ENCODE peak calls at places on chromosomes 2 and 18, in nine cellular contexts. One of them, this sample, is unnamed.

GRCh38 chr18:9987355-9987754 is 73.5 kb downstream of the VAPA start:
- DNase-seq in Panc1: no peak
- DNase-seq in globus pallidus: no peak
- DNase-seq in GM13977: no peak
- DNase-seq in D341Med: no peak
- DNase-seq in H7: peak
- DNase-seq in NCI-H1105 treated with DMSO at 0.1 percent for 48 hours: no peak
- DNase-seq in RCC 7860: no peak
- DNase-seq in sigmoid colon: no peak
- DNase-seq in this sample: no peak

GRCh38 chr2:210752532-210752931 is 196.1 kb downstream of the CPS1 start:
- DNase-seq in sigmoid colon: no peak
- DNase-seq in H7: no peak
- DNase-seq in RCC 7860: no peak
- DNase-seq in Panc1: no peak
- DNase-seq in D341Med: peak
- DNase-seq in GM13977: no peak
- DNase-seq in NCI-H1105 treated with DMSO at 0.1 percent for 48 hours: no peak
- DNase-seq in globus pallidus: no peak
- DNase-seq in this sample: no peak

GRCh38 chr2:114610677-114611076 is 168.2 kb downstream of the DPP10 start:
- DNase-seq in sigmoid colon: no peak
- DNase-seq in H7: no peak
- DNase-seq in globus pallidus: peak
- DNase-seq in Panc1: no peak
- DNase-seq in RCC 7860: no peak
- DNase-seq in NCI-H1105 treated with DMSO at 0.1 percent for 48 hours: peak
- DNase-seq in GM13977: no peak
- DNase-seq in D341Med: no peak
- DNase-seq in this sample: no peak

GRCh38 chr18:46042571-46043123 is 29.4 kb downstream of the PSTPIP2 start:
- DNase-seq in D341Med: no peak
- DNase-seq in NCI-H1105 treated with DMSO at 0.1 percent for 48 hours: no peak
- DNase-seq in GM13977: no peak
- DNase-seq in Panc1: no peak
- DNase-seq in RCC 7860: no peak
- DNase-seq in sigmoid colon: no peak
- DNase-seq in globus pallidus: peak
- DNase-seq in H7: no peak
- DNase-seq in this sample: no peak

GRCh38 chr2:189412330-189412953 is 28.8 kb upstream of the WDR75 start:
- DNase-seq in H7: peak
- DNase-seq in GM13977: peak
- DNase-seq in sigmoid colon: peak
- DNase-seq in globus pallidus: peak
- DNase-seq in RCC 7860: peak
- DNase-seq in Panc1: no peak
- DNase-seq in NCI-H1105 treated with DMSO at 0.1 percent for 48 hours: peak
- DNase-seq in D341Med: peak
- DNase-seq in this sample: peak

GRCh38 chr18:48365965-48366364 is 43.2 kb downstream of the ZBTB7C start:
- DNase-seq in RCC 7860: no peak
- DNase-seq in globus pallidus: no peak
- DNase-seq in Panc1: no peak
- DNase-seq in H7: no peak
- DNase-seq in sigmoid colon: no peak
- DNase-seq in NCI-H1105 treated with DMSO at 0.1 percent for 48 hours: no peak
- DNase-seq in GM13977: no peak
- DNase-seq in D341Med: no peak
- DNase-seq in this sample: no peak

GRCh38 chr2:239820836-239821693 is 204.1 kb downstream of the NDUFA10 start:
- DNase-seq in RCC 7860: no peak
- DNase-seq in globus pallidus: peak
- DNase-seq in H7: peak
- DNase-seq in GM13977: no peak
- DNase-seq in Panc1: no peak
- DNase-seq in NCI-H1105 treated with DMSO at 0.1 percent for 48 hours: no peak
- DNase-seq in D341Med: peak
- DNase-seq in sigmoid colon: peak
- DNase-seq in this sample: no peak

GRCh38 chr18:62807406-62807805 is 92.1 kb downstream of the PHLPP1 start:
- DNase-seq in D341Med: no peak
- DNase-seq in globus pallidus: no peak
- DNase-seq in NCI-H1105 treated with DMSO at 0.1 percent for 48 hours: no peak
- DNase-seq in H7: no peak
- DNase-seq in RCC 7860: no peak
- DNase-seq in sigmoid colon: no peak
- DNase-seq in GM13977: no peak
- DNase-seq in Panc1: no peak
- DNase-seq in this sample: no peak

GRCh38 chr2:66888791-66889631 is 454.1 kb downstream of the MEIS1 start:
- DNase-seq in sigmoid colon: peak
- DNase-seq in D341Med: no peak
- DNase-seq in Panc1: no peak
- DNase-seq in NCI-H1105 treated with DMSO at 0.1 percent for 48 hours: no peak
- DNase-seq in RCC 7860: no peak
- DNase-seq in H7: no peak
- DNase-seq in globus pallidus: no peak
- DNase-seq in GM13977: no peak
- DNase-seq in this sample: no peak

GRCh38 chr2:199463000-199463692 is 5.4 kb upstream of the SATB2 start:
- DNase-seq in sigmoid colon: peak
- DNase-seq in globus pallidus: peak
- DNase-seq in RCC 7860: peak
- DNase-seq in Panc1: no peak
- DNase-seq in H7: peak
- DNase-seq in GM13977: peak
- DNase-seq in D341Med: peak
- DNase-seq in NCI-H1105 treated with DMSO at 0.1 percent for 48 hours: peak
- DNase-seq in this sample: peak

This sample was measured in NCI-H1092 treated with DMSO at 0.1 percent for 48 hours.